ENCODE peak calls at places on chromosomes 16 and 17, in five cellular contexts. D is Peyer's patch, R is neural crest cell, Y is K562, E is activated B cell treated with CpG ODN at 0.5 μM for 24 hours. Z is an unnamed sample.

GRCh38 chr16:10937068-10937859 is 5.0 kb downstream of the DEXI start:
- DNase-seq in Y (no peak), E (no peak), D (no peak), R (no peak), Z (no peak)

GRCh38 chr16:71474864-71475263 is 12.8 kb upstream of the ZNF23 start:
- DNase-seq in D (no peak), R (no peak), E (no peak), Y (no peak), Z (no peak)

GRCh38 chr16:84266451-84266850 is 26.6 kb upstream of the KCNG4 start:
- DNase-seq in R (peak), Y (peak), E (no peak), D (no peak), Z (no peak)

GRCh38 chr16:72256398-72257048 is 84.6 kb upstream of the PMFBP1 start:
- DNase-seq in D (no peak), R (no peak), E (no peak), Y (no peak), Z (no peak)

GRCh38 chr17:74637912-74638311 is 14.4 kb upstream of the CD300E start:
- DNase-seq in R (no peak), D (no peak), Y (no peak), E (no peak), Z (no peak)

GRCh38 chr16:16925432-16925831 is 545.3 kb downstream of the XYLT1 start:
- DNase-seq in D (no peak), Y (peak), E (no peak), R (no peak), Z (no peak)

GRCh38 chr17:65523411-65523810 is 38.0 kb downstream of the AXIN2 start:
- DNase-seq in R (no peak), Y (no peak), D (no peak), E (no peak), Z (no peak)

GRCh38 chr16:51050379-51050710 is 100.7 kb downstream of the SALL1 start:
- DNase-seq in D (no peak), Y (no peak), R (no peak), E (no peak), Z (no peak)

GRCh38 chr16:89687092-89687940 is 827 bp downstream of the CDK10 start:
- DNase-seq in E (no peak), D (no peak), R (no peak), Y (peak), Z (no peak)

DNA sequence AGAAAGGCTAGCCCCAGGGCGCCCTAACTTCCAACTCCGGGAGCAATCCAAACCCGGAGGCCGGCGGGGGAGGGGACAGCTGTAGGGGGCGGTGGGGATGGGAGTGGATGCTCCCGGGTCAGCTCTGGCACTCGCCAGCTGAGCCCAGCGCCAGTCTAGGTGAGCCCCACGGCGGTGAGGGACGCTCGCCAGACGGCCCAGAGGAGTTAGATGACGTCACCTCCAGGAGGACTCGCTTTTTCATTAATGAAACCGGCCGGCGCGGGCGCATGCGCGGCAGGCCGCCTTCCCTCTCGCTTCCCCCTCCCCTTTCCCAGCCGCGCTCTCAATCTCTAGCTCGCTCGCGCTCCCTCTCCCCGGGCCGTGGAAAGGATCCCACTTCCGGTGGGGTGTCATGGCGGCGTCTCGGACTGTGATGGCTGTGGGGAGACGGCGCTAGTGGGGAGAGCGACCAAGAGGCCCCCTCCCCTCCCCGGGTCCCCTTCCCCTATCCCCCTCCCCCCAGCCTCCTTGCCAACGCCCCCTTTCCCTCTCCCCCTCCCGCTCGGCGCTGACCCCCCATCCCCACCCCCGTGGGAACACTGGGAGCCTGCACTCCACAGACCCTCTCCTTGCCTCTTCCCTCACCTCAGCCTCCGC is at the start of gene NF1:
- DNase-seq in Y (peak), R (peak), E (peak), D (peak), Z (peak)
- TF ChIP-seq CTCF in Y (no peak), R (no peak), E (no peak), D (no peak), Z (no peak)

GRCh38 chr17:57955183-57955952 is at the start of gene CUEDC1:
- DNase-seq in E (peak), D (peak), R (peak), Y (peak), Z (no peak)
- TF ChIP-seq CTCF in E (no peak), D (peak), R (peak), Y (peak), Z (peak)

GRCh38 chr17:50071692-50072091 is 15.8 kb downstream of the ITGA3 start:
- DNase-seq in E (no peak), Y (no peak), R (no peak), D (no peak), Z (no peak)
- TF ChIP-seq CTCF in E (no peak), Y (no peak), R (no peak), D (no peak), Z (no peak)

GRCh38 chr16:56649271-56649670 is 2.4 kb upstream of the MT1B start:
- DNase-seq in R (no peak), E (no peak), Y (no peak), D (no peak), Z (no peak)

GRCh38 chr16:56649820-56650219 is 1.9 kb upstream of the MT1B start:
- DNase-seq in D (no peak), Y (no peak), E (no peak), R (no peak), Z (no peak)

GRCh38 chr16:56645311-56645710 is 6.4 kb upstream of the MT1B start:
- DNase-seq in D (no peak), Y (no peak), E (no peak), R (no peak), Z (no peak)

GRCh38 chr16:56645838-56646237 is 5.8 kb upstream of the MT1B start:
- DNase-seq in R (no peak), Y (no peak), D (no peak), E (no peak), Z (no peak)

DNA sequence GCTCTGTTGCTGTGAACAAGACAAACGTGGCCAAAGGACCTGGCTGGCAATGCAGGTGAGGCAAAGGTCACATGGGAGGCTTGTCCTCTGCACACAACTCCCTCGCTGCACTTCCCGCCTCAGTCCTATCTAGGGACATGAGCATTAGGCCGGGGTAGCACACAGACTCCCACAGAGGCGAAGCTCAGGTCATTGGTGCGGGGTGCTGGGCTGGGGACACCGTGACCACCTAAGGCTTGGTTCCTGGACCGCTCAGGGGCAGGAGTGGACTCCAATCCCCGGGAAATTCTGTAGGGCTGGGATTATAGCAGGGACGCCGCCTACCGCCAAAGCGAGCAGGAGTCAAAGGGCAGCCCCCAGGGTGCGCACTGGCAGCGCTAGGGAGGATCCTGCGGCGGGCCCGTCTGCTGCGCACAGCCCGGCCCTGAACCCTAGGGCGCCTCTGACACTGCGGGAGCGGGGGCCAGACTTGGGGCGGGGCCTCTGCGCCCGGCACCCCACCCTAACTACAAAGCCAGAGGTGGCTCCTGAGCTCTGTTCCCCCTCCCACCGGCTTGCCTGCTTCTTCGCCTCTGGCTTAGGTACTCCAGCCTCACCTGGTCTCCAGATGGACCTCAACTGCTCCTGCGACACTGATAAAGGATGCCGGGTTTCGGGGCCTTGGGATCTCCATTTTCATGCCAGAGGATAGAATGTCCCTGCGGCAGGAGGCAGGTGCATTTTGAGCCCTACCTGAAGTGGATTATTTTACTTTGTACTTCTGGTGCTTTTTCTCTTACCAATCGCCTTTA is 3.9 kb upstream of the MT1B start:
- DNase-seq in D (no peak), R (no peak), E (no peak), Y (peak), Z (no peak)
- TF ChIP-seq CTCF in D (peak), R (no peak), E (no peak), Y (peak), Z (no peak)

DNA sequence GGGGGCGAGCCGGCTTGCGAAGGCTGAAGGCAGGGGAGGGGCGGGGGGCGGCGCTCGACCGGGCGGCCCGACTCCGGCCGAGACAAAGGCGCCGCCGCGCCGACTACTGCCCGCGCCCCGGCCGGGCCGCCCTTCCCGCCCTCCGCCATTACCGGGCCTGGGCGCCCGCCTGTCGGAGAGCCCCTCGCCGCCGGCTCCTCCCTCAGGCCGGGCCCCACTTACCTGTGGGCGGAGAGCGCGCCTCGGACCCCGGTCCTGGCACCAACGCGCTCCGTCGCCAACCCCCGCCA is 286 bp downstream of the SIAH1 start:
- DNase-seq in D (no peak), R (no peak), Y (peak), E (no peak), Z (no peak)
- TF ChIP-seq CTCF in D (no peak), R (no peak), Y (no peak), E (no peak), Z (no peak)

DNA sequence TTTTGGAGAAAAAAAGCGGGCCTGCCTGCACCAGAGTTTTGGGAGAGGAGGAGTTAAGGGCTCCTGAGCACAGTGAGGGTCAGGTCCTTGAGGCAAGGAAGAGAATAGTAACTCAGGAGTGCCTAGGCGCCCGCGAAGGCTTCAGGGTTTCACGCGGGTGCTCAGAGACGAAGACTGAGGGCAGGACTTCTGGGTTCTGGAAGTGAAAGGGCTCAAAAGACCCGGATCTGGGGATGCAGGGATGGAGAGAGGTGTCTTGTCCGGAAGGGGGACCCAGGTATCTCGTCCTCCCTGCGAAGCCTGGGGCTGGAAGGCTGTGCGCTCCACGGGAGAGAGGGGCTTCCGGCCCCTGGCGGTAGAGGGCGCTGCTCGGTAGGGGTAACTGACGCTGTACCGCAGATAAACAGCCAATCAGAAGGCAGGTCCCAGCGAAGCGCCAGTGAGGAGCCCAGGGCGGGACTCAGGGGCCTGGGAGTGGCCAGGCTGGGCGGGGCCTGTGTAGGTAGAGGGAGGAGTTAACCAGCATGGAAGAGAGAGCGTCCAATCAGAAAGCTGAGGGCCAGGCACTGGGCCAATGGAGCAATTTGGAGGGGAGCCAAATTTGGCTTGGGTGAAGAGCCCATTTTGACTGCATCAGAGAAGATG is 729 bp downstream of the TGFB1I1 start:
- DNase-seq in D (peak), R (no peak), E (no peak), Y (peak), Z (peak)
- TF ChIP-seq CTCF in D (peak), R (peak), E (no peak), Y (no peak), Z (no peak)

DNA sequence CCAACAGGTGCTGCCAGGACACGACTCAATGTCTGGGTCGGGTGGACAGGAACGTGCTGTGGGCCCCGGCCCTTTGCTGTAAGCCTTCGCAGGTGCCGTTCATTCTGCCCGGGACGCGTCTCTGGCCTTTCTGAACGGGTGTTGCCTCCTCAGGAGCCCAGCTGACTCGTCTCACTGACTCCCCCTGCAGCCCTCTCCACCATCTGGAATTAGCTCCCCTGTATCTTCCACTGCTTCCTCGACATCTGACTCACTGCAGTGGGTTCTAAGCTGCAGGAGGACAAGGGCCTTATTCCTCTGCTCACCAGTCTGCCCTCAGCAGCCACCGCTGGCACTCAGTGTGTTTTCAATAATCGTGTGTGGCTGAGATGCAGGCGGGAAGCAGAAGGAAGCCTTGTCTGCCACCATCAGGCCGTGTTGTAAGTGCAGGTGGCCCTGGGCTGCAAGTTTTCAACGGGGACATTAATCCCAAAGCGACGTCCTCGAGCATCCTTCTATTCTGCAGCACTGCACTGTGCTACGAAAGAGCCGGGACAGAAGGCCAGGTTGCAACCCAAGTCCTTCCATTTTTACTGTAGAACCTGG is 256.2 kb downstream of the FOXL1 start:
- DNase-seq in D (no peak), Y (no peak), E (no peak), R (peak), Z (no peak)
- TF ChIP-seq CTCF in D (no peak), Y (peak), E (no peak), R (peak), Z (no peak)

GRCh38 chr17:79811036-79811887 is 14.4 kb upstream of the CBX8 start:
- DNase-seq in E (no peak), D (no peak), Y (peak), R (no peak), Z (peak)

GRCh38 chr17:79810138-79811027 is 13.5 kb upstream of the CBX8 start:
- DNase-seq in D (peak), E (no peak), R (peak), Y (peak), Z (peak)

GRCh38 chr17:79806863-79807720 is 10.2 kb upstream of the CBX8 start:
- DNase-seq in Y (no peak), D (no peak), R (no peak), E (no peak), Z (no peak)

GRCh38 chr17:79809530-79810137 is 12.8 kb upstream of the CBX8 start:
- DNase-seq in E (no peak), D (no peak), R (no peak), Y (no peak), Z (no peak)

GRCh38 chr17:79808763-79809529 is 12.1 kb upstream of the CBX8 start:
- DNase-seq in E (no peak), Y (no peak), D (no peak), R (no peak), Z (no peak)
- TF ChIP-seq CTCF in E (no peak), Y (peak), D (peak), R (no peak), Z (peak)